ENCODE peak calls at places on chromosomes 5 and 9, in seven cellular contexts. U, F, M, P, N, W and Q are unnamed samples.

GRCh38 chr5:4189317-4189716 is 593.7 kb downstream of the IRX1 start:
- DNase-seq in W (no peak), M (peak; percentile 0), P (no peak), U (peak; percentile 54), F (no peak), N (no peak), Q (no peak)

GRCh38 chr9:133842174-133842573 is 104.0 kb upstream of the SARDH start:
- DNase-seq in W (no peak), N (no peak), M (no peak), P (no peak), F (no peak), U (no peak), Q (no peak)

GRCh38 chr5:89849819-89850515 is 559.6 kb downstream of the CETN3 start:
- DNase-seq in F (no peak), N (no peak), P (no peak), M (no peak), U (no peak), W (no peak), Q (no peak)

GRCh38 chr9:8679405-8679951 is 879.9 kb upstream of the DMAC1 start:
- DNase-seq in N (no peak), M (no peak), P (no peak), W (no peak), F (no peak), U (no peak), Q (no peak)

GRCh38 chr9:2086971-2087370 is 71.8 kb downstream of the SMARCA2 start:
- DNase-seq in N (no peak), P (no peak), W (no peak), F (no peak), U (no peak), M (no peak), Q (no peak)

GRCh38 chr5:97549496-97549895 is 366.4 kb upstream of the RIOK2 start:
- DNase-seq in P (no peak), F (no peak), N (no peak), U (no peak), W (no peak), M (no peak), Q (no peak)

GRCh38 chr9:16726023-16726422 is 144.4 kb downstream of the BNC2 start:
- DNase-seq in F (peak; percentile 39), N (no peak), U (no peak), P (no peak), W (no peak), M (peak; percentile 60), Q (no peak)

GRCh38 chr5:7638456-7638855 is 212.5 kb downstream of the CFAP90 start:
- DNase-seq in M (peak; percentile 5), W (no peak), N (no peak), U (no peak), F (no peak), P (no peak), Q (no peak)

GRCh38 chr9:135770771-135771170 is 68.8 kb downstream of the KCNT1 start:
- DNase-seq in U (no peak), F (no peak), N (no peak), M (no peak), W (no peak), P (no peak), Q (no peak)

GRCh38 chr5:156481741-156482140 is 154.8 kb downstream of the SGCD start:
- DNase-seq in M (no peak), P (no peak), F (peak; percentile 25), U (no peak), N (no peak), W (no peak), Q (no peak)

GRCh38 chr9:107484117-107484723 is 5.3 kb downstream of the KLF4 start:
- DNase-seq in W (no peak), M (peak; percentile 81), P (peak; percentile 51), F (peak; percentile 66), U (no peak), N (no peak), Q (no peak)

GRCh38 chr5:41809128-41809527 is 61.1 kb downstream of the OXCT1 start:
- DNase-seq in F (no peak), W (no peak), U (no peak), N (no peak), M (no peak), P (no peak), Q (no peak)

GRCh38 chr9:108041551-108041950 is 552.0 kb upstream of the KLF4 start:
- DNase-seq in P (peak; percentile 32), U (no peak), W (no peak), N (no peak), F (peak; percentile 84), M (peak; percentile 85), Q (no peak)

GRCh38 chr5:34491251-34491620 is 164.9 kb upstream of the RAI14 start:
- DNase-seq in P (no peak), W (no peak), F (no peak), U (no peak), N (no peak), M (peak; percentile 89), Q (no peak)

GRCh38 chr5:59588922-59589321 is 304.6 kb downstream of the PDE4D start:
- DNase-seq in M (peak; percentile 7), W (no peak), U (no peak), F (peak; percentile 73), N (no peak), P (no peak), Q (no peak)

GRCh38 chr5:158056426-158056825 is 197.5 kb upstream of the CLINT1 start:
- DNase-seq in P (no peak), F (no peak), M (no peak), U (no peak), W (no peak), N (no peak), Q (no peak)

GRCh38 chr9:133134419-133135190 is 13.6 kb upstream of the RALGDS start:
- DNase-seq in U (peak; percentile 49), P (no peak), N (no peak), W (no peak), M (no peak), F (peak; percentile 50), Q (no peak)

GRCh38 chr5:174172104-174172965 is 126.8 kb downstream of the NSG2 start:
- DNase-seq in F (no peak), W (no peak), U (no peak), N (no peak), M (peak; percentile 42), P (no peak), Q (no peak)

GRCh38 chr5:126452477-126452876 is 29.3 kb downstream of the GRAMD2B start:
- DNase-seq in F (no peak), U (no peak), M (peak; percentile 52), P (no peak), W (no peak), N (no peak), Q (no peak)

GRCh38 chr9:133779516-133780403 is 41.6 kb upstream of the SARDH start:
- DNase-seq in N (no peak), M (no peak), W (no peak), P (no peak), F (no peak), U (no peak), Q (no peak)

GRCh38 chr5:174951151-174951780 is 226.9 kb downstream of the MSX2 start:
- DNase-seq in N (peak; percentile 69), M (peak; percentile 74), W (peak; percentile 63), P (peak; percentile 81), F (peak; percentile 61), U (peak; percentile 69), Q (peak; percentile 36)

GRCh38 chr9:33956544-33956943 is 92.1 kb downstream of the UBAP2 start:
- DNase-seq in U (no peak), W (no peak), P (no peak), F (no peak), M (no peak), N (no peak), Q (no peak)

GRCh38 chr9:18726546-18726945 is 252.6 kb downstream of the ADAMTSL1 start:
- DNase-seq in F (no peak), P (no peak), M (peak; percentile 78), U (no peak), N (no peak), W (no peak), Q (no peak)

GRCh38 chr9:134178781-134179551 is 14.6 kb upstream of the RNU6ATAC start:
- DNase-seq in U (no peak), P (no peak), M (no peak), N (no peak), F (no peak), W (peak; percentile 7), Q (peak; percentile 9)

GRCh38 chr9:136324501-136325300 is 2.6 kb upstream of the GPSM1 start:
- DNase-seq in F (no peak), N (no peak), M (no peak), W (no peak), P (no peak), U (no peak), Q (no peak)

GRCh38 chr5:54757541-54757940 is 227.9 kb downstream of the ESM1 start:
- DNase-seq in F (no peak), W (no peak), N (no peak), P (no peak), M (no peak), U (no peak), Q (no peak)

GRCh38 chr9:9751996-9752395 is 860.8 kb downstream of the PTPRD start:
- DNase-seq in U (no peak), M (no peak), N (no peak), P (no peak), W (no peak), F (no peak), Q (no peak)

GRCh38 chr9:89542461-89543021 is 44.6 kb upstream of the SEMA4D start:
- DNase-seq in P (no peak), W (no peak), M (peak; percentile 15), N (no peak), U (no peak), F (no peak), Q (no peak)

GRCh38 chr9:6759114-6759977 is 1.6 kb downstream of the KDM4C start:
- DNase-seq in N (no peak), F (peak; percentile 84), U (peak; percentile 48), W (peak; percentile 30), P (peak; percentile 38), M (peak; percentile 89), Q (no peak)

GRCh38 chr9:89667730-89668129 is 62.9 kb downstream of the GADD45G start:
- DNase-seq in P (no peak), W (no peak), F (no peak), U (no peak), M (no peak), N (no peak), Q (no peak)

GRCh38 chr9:1980387-1980786 is 34.8 kb upstream of the SMARCA2 start:
- DNase-seq in U (no peak), F (no peak), P (no peak), W (no peak), M (no peak), N (no peak), Q (no peak)

GRCh38 chr5:175895701-175896102 is 24.3 kb downstream of the CPLX2 start:
- DNase-seq in M (no peak), F (no peak), U (peak; percentile 78), W (peak; percentile 54), P (no peak), N (peak; percentile 65), Q (no peak)

GRCh38 chr9:76180541-76180940 is 213.7 kb downstream of the RFK start:
- DNase-seq in W (no peak), N (no peak), M (peak; percentile 72), F (peak; percentile 37), U (no peak), P (no peak), Q (no peak)

GRCh38 chr9:136280535-136281315 is 23.2 kb downstream of the CCDC187 start:
- DNase-seq in U (no peak), F (no peak), W (no peak), N (no peak), M (no peak), P (no peak), Q (no peak)

GRCh38 chr5:138316355-138316754 is 15.2 kb downstream of the CDC25C start:
- DNase-seq in N (no peak), P (no peak), F (no peak), M (no peak), U (no peak), W (no peak), Q (no peak)

GRCh38 chr5:56685503-56686217 is 129.7 kb upstream of the MAP3K1 start:
- DNase-seq in U (no peak), F (peak; percentile 6), W (no peak), P (no peak), M (peak; percentile 35), N (no peak), Q (no peak)

GRCh38 chr9:134297581-134297980 is 28.7 kb upstream of the RXRA start:
- DNase-seq in M (no peak), P (no peak), F (no peak), U (no peak), W (no peak), N (no peak), Q (no peak)

GRCh38 chr9:34993502-34994428 is 4.2 kb downstream of the DNAJB5 start:
- DNase-seq in F (no peak), W (no peak), U (no peak), P (no peak), M (peak; percentile 70), N (no peak), Q (no peak)